ENCODE peak calls at places on chromosomes 13 and 19, in six cellular contexts. A, B, Z, Y, S and U are unnamed samples.

GRCh38 chr19:18470153-18470552 is 32.2 kb upstream of the ISYNA1 start:
- DNase-seq in S (peak), A (no peak), B (peak), Z (no peak), Y (peak), U (peak)

GRCh38 chr13:73984949-73985691 is 149.1 kb downstream of the KLF12 start:
- DNase-seq in S (no peak), Y (no peak), B (no peak), A (no peak), Z (no peak), U (no peak)

GRCh38 chr13:112734696-112735547 is 45.1 kb downstream of the ATP11A start:
- DNase-seq in A (no peak), Y (no peak), B (no peak), Z (no peak), S (no peak), U (no peak)

GRCh38 chr13:19680751-19681150 is 47.3 kb downstream of the MPHOSPH8 start:
- DNase-seq in Y (no peak), A (no peak), S (no peak), Z (no peak), B (no peak), U (peak)

GRCh38 chr19:46919324-46919723 is 58.5 kb downstream of the ARHGAP35 start:
- DNase-seq in Z (peak), B (no peak), S (peak), Y (no peak), A (no peak), U (no peak)

GRCh38 chr13:74288361-74288911 is 154.2 kb upstream of the KLF12 start:
- DNase-seq in Z (peak), A (peak), B (peak), S (no peak), Y (peak), U (no peak)

GRCh38 chr19:31772915-31773314 is 423.7 kb upstream of the TSHZ3 start:
- DNase-seq in Z (no peak), Y (no peak), B (no peak), S (no peak), A (no peak), U (no peak)

GRCh38 chr13:112683581-112683980 is 6.3 kb upstream of the ATP11A start:
- DNase-seq in Y (no peak), B (no peak), A (no peak), S (no peak), Z (no peak), U (no peak)

GRCh38 chr13:20387441-20387971 is 138.2 kb downstream of the CRYL1 start:
- DNase-seq in B (no peak), A (peak), Y (no peak), Z (peak), S (no peak), U (peak)

GRCh38 chr19:5121286-5122120 is 152.6 kb downstream of the KDM4B start:
- DNase-seq in Y (no peak), B (no peak), S (no peak), A (no peak), Z (no peak), U (no peak)

GRCh38 chr19:2500157-2500556 is 24.2 kb downstream of the GADD45B start:
- DNase-seq in S (no peak), B (no peak), Z (no peak), A (no peak), Y (no peak), U (no peak)

GRCh38 chr13:20186771-20187170 is 6.0 kb downstream of the GJB2 start:
- DNase-seq in A (no peak), S (no peak), Z (no peak), B (no peak), Y (no peak), U (no peak)

GRCh38 chr13:92473736-92474465 is 752.7 kb upstream of the GPC6 start:
- DNase-seq in Y (no peak), A (no peak), B (no peak), S (no peak), Z (no peak), U (no peak)

GRCh38 chr19:29448046-29448445 is 77.7 kb upstream of the VSTM2B start:
- DNase-seq in Z (no peak), Y (no peak), B (no peak), A (no peak), S (no peak), U (no peak)

GRCh38 chr19:46515879-46516350 is 20.2 kb upstream of the PNMA8B start:
- DNase-seq in A (peak), Y (no peak), B (peak), S (peak), Z (peak), U (peak)

GRCh38 chr13:20391597-20392452 is 133.8 kb downstream of the CRYL1 start:
- DNase-seq in Y (no peak), Z (peak), B (peak), A (no peak), S (no peak), U (no peak)

GRCh38 chr19:28465317-28466086 is 747.4 kb downstream of the UQCRFS1 start:
- DNase-seq in S (no peak), B (no peak), A (peak), Z (peak), Y (no peak), U (no peak)

GRCh38 chr13:25908390-25908789 is 143.4 kb downstream of the SHISA2 start:
- DNase-seq in S (no peak), Y (no peak), A (no peak), Z (no peak), B (no peak), U (no peak)

GRCh38 chr19:56837892-56838679 is 2.4 kb downstream of the PEG3 start:
- DNase-seq in Z (no peak), B (peak), A (no peak), Y (peak), S (no peak), U (peak)

GRCh38 chr13:100611678-100612492 is 23.3 kb upstream of the GGACT start:
- DNase-seq in Z (peak), B (no peak), A (no peak), Y (no peak), S (no peak), U (no peak)

GRCh38 chr13:20401958-20402856 is 123.5 kb downstream of the CRYL1 start:
- DNase-seq in S (no peak), Z (peak), Y (no peak), B (no peak), A (peak), U (peak)

GRCh38 chr19:17703823-17704463 is 15.3 kb upstream of the MAP1S start:
- DNase-seq in S (peak), A (peak), Z (peak), B (peak), Y (peak), U (peak)

GRCh38 chr13:45873491-45874360 is 22.2 kb upstream of the SIAH3 start:
- DNase-seq in Y (no peak), A (peak), S (no peak), Z (peak), B (no peak), U (no peak)

GRCh38 chr19:19637523-19638251 is 5.8 kb downstream of the GMIP start:
- DNase-seq in B (no peak), A (no peak), S (no peak), Z (no peak), Y (no peak), U (no peak)

GRCh38 chr19:6677924-6678689 is 8.1 kb upstream of the TNFSF14 start:
- DNase-seq in Z (peak), Y (no peak), S (no peak), A (peak), B (peak), U (no peak)

GRCh38 chr19:42285546-42285945 is 16.4 kb upstream of the PRR19 start:
- DNase-seq in A (no peak), Z (no peak), B (no peak), Y (peak), S (no peak), U (no peak)
- H3K4me3 ChIP-seq in A (peak), Z (peak), B (peak), Y (no peak), S (peak), U (peak)

GRCh38 chr13:43872181-43872580 is 7.4 kb downstream of the CCDC122 start:
- DNase-seq in A (no peak), Y (no peak), B (no peak), Z (no peak), S (no peak), U (no peak)
- TF ChIP-seq CTCF in A (no peak), Y (no peak), B (no peak), Z (no peak), S (no peak), U (no peak)

GRCh38 chr19:15381864-15382263 is 2.3 kb upstream of the AKAP8 start:
- DNase-seq in A (no peak), Z (no peak), S (no peak), B (no peak), Y (no peak), U (no peak)

GRCh38 chr19:15379996-15380647 is 535 bp upstream of the AKAP8 start:
- DNase-seq in A (peak), Z (peak), Y (no peak), S (peak), B (no peak), U (peak)

GRCh38 chr19:15378529-15379082 is 981 bp downstream of the AKAP8 start:
- DNase-seq in A (peak), B (peak), Z (peak), Y (peak), S (peak), U (peak)

GRCh38 chr19:15381429-15381828 is 1.8 kb upstream of the AKAP8 start:
- DNase-seq in Z (no peak), Y (no peak), A (no peak), B (no peak), S (no peak), U (no peak)

DNA sequence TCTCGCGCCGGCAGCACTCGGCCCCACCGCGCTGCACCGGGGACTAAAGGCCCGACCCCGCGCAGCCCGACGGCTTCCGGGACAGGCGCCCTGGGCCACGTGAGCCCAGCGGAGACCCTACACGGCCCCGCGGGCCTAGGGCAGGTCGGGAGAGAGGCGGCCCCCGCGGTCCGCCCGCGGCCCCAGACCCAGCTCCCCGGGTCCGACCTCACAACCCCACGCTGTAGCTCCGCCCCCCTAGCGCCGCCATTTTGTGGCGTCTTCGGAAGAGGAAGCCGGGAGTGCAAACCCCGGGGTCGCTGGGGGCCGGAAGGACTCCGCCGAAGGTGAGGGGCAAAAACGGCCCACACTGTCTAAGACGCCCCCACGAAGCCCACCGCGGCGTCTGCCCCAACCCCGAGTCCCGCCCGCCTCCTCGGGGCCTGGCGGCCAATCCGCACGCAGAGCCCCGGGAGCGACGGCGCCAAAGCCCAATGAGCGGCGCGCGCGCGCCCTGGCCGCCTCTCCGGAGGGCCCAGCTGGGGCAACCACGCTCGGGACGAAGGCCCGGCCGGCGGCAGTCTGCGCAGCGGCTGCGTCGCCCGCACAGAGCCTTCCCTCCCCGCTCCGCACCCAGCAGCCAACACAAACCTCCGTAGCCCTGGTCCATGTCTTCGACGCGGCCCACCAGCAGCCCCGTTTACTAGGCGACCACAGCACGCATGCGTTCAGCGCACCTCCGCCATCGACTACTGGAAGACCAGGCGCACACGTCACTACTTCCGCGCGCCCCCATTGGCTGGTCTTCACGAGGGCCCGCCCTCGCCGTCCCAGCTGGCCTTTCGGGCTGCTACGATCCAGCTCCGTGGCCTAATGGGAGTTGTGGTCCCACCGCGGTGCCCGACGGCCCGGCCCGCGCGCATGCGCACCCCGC is at the start of gene AKAP8:
- DNase-seq in B (peak), S (peak), A (peak), Z (peak), Y (peak), U (peak)
- H3K4me3 ChIP-seq in B (peak), S (peak), A (peak), Z (peak), Y (peak), U (peak)

GRCh38 chr13:65095118-65095517 is 2135.0 kb downstream of the PCDH9 start:
- DNase-seq in A (no peak), S (no peak), Z (no peak), B (peak), Y (no peak), U (no peak)
- TF ChIP-seq CTCF in A (no peak), S (no peak), Z (no peak), B (no peak), Y (no peak), U (no peak)

GRCh38 chr19:7850975-7851622 is 21.1 kb downstream of the EVI5L start:
- DNase-seq in Y (no peak), S (no peak), Z (no peak), A (no peak), B (no peak), U (no peak)

GRCh38 chr19:7853760-7854107 is 20.5 kb downstream of the PRR36 start:
- DNase-seq in Y (no peak), A (no peak), Z (no peak), B (no peak), S (no peak), U (no peak)

GRCh38 chr19:7855426-7856276 is 18.5 kb downstream of the PRR36 start:
- DNase-seq in A (no peak), B (no peak), Z (no peak), Y (no peak), S (no peak), U (no peak)

GRCh38 chr19:7851623-7852500 is 21.8 kb downstream of the EVI5L start:
- DNase-seq in Z (no peak), A (no peak), B (no peak), Y (peak), S (no peak), U (no peak)

DNA sequence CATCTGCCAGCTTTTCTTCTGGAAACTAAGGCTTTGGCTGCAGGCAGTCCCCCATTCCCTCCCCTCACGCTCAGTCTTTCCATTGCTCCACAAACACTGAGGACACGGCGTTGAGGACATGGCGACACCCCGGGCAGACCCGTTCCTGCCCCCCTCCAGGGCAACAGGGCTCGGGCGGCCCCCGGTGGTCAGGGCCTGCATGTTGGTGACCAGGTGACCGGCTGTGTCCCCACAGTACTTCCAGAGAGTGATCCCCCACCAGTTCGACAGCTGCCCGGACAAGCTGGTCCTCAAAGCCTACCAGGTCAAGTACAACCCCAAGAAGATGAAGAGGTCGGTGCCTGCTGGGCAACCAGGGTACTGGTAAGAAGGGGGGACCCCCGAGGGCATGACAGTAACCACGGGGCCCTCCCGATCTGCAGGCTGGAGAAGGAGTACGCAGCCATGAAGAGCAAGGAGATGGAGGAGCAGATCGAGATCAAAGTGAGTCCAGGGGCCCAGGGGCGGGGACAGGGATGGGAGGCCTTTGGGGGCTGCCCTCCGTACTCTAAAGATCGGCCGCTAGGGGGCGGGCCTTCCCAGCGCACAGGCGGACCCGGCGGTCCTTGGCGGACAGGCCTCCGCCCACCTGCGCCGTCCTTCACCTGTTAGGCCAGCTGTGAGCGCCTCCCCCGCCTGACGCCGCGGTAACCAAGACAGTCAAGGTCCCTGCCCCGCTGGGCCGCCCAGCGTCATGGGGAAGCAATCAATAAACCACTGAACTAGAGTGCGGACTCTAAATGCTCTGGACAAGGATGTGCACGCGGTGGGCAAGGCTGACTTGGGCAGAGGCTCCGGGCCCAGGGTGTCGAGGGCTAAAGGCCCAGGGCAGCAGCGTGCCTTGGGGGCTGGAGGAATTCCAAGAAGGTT is 21.1 kb downstream of the PRR36 start:
- DNase-seq in B (peak), Z (peak), S (peak), Y (peak), A (peak), U (peak)
- H3K4me3 ChIP-seq in B (no peak), Z (no peak), S (no peak), Y (no peak), A (no peak), U (no peak)